ENCODE peak calls at places on chromosomes 3 and 15, in six cellular contexts. V is cardiac fibroblast, U is upper lobe of right lung, I is fibroblast of lung, K is PC-3, M is GM12865. N is an unnamed sample.

GRCh38 chr3:16338999-16339398 is 74.0 kb downstream of the OXNAD1 start:
- DNase-seq in V (peak), U (no peak), I (peak), K (peak), M (peak), N (peak)

GRCh38 chr15:64046347-64047153 is at the start of gene DAPK2:
- DNase-seq in V (peak), U (peak), I (peak), K (peak), M (peak), N (peak)

GRCh38 chr3:128879125-128879969 is at the start of gene ACAD9:
- DNase-seq in V (peak), U (peak), I (peak), K (peak), M (peak), N (peak)

GRCh38 chr3:70740872-70741271 is 428.4 kb upstream of the MDFIC2 start:
- DNase-seq in V (no peak), U (no peak), I (no peak), K (no peak), M (no peak), N (no peak)

GRCh38 chr15:58684036-58684700 is 65.3 kb downstream of the ADAM10 start:
- DNase-seq in V (no peak), U (no peak), I (peak), K (no peak), M (no peak), N (no peak)

GRCh38 chr3:30273304-30274072 is 332.9 kb upstream of the TGFBR2 start:
- DNase-seq in V (no peak), U (no peak), I (peak), K (no peak), M (no peak), N (peak)

GRCh38 chr3:45666729-45667440 is 22.3 kb upstream of the SACM1L start:
- DNase-seq in V (peak), U (no peak), I (peak), K (peak), M (no peak), N (peak)

GRCh38 chr3:89584398-89584797 is 477.0 kb downstream of the EPHA3 start:
- DNase-seq in V (no peak), U (no peak), I (no peak), K (peak), M (no peak), N (peak)

DNA sequence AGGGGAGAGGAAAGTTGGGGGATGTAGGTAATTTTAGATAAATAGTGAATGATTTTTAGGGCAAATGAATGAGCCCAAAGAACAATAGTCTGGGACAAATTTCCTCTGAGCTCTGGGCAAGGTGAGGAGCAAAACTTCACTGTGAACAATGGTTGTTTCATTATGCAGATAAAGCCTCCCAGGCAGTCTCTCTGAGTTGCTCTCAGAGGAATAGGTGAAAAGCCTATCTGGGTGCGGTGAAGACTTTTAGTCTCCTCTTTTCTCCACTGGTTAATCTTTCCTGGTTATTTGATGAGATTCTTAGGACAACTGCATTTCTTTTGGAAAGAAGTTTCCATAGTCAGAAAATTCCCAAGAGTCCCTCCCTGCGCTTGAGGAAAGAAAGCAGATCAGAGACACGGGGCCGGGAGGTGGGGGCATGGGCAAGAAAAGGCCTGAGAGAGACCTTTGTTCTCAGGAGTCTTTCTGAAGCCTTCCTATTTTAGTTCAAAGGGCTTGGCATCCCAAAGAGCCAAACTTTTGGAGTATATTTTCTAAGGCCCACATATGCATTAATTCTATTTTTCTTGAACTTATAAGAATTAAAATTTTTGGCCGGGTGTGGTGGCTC is 353.6 kb upstream of the SLCO3A1 start:
- DNase-seq in V (no peak), U (no peak), I (no peak), K (no peak), M (no peak), N (no peak)
- H3K4me3 ChIP-seq in V (no peak), U (no peak), I (no peak), K (no peak), M (no peak), N (no peak)

GRCh38 chr15:67838789-67839332 is 984 bp downstream of the RNU6-1 start:
- DNase-seq in V (peak), U (peak), I (peak), K (peak), M (no peak), N (peak)
- TF ChIP-seq CTCF in V (no peak), U (no peak), I (peak), K (no peak), M (no peak), N (no peak)

GRCh38 chr3:72483554-72484104 is 364.6 kb downstream of the SHQ1 start:
- DNase-seq in V (no peak), U (no peak), I (no peak), K (no peak), M (no peak), N (no peak)
- H3K4me3 ChIP-seq in V (no peak), U (peak), I (no peak), K (peak), M (no peak), N (no peak)

GRCh38 chr15:93018574-93018973 is 70.4 kb downstream of the RGMA start:
- DNase-seq in V (peak), U (no peak), I (no peak), K (no peak), M (no peak), N (peak)
- TF ChIP-seq CTCF in V (peak), U (peak), I (peak), K (peak), M (no peak), N (no peak)

DNA sequence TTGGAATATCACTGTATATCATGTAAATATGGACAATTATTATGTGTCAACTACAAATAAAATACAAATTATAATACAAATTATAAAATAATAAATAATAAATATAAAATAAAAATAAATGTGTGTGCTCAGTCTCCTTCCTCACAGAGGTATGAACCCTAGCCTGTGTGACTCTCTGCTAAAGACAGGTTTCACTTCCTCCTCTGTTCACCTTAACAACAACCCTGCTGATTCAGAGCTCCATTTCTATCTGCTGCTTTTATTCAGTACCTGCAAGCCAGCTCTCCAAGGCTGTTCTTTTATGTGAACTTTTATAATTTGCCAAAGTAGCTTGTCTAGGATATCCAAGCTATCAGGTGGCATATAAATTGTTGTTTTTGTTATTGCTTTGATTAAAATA is 610.7 kb upstream of the GRM7 start:
- DNase-seq in V (no peak), U (no peak), I (no peak), K (no peak), M (peak), N (no peak)
- H3K4me3 ChIP-seq in V (no peak), U (no peak), I (no peak), K (no peak), M (peak), N (no peak)

GRCh38 chr15:33283603-33284002 is 27.2 kb upstream of the RYR3 start:
- DNase-seq in V (no peak), U (no peak), I (no peak), K (no peak), M (no peak), N (no peak)

GRCh38 chr15:33282226-33283020 is 28.3 kb upstream of the RYR3 start:
- DNase-seq in V (no peak), U (no peak), I (no peak), K (no peak), M (no peak), N (no peak)

GRCh38 chr15:33277689-33278088 is 33.1 kb upstream of the RYR3 start:
- DNase-seq in V (no peak), U (no peak), I (no peak), K (no peak), M (no peak), N (no peak)

GRCh38 chr15:33279613-33280205 is 31.1 kb upstream of the RYR3 start:
- DNase-seq in V (no peak), U (no peak), I (peak), K (peak), M (no peak), N (peak)

DNA sequence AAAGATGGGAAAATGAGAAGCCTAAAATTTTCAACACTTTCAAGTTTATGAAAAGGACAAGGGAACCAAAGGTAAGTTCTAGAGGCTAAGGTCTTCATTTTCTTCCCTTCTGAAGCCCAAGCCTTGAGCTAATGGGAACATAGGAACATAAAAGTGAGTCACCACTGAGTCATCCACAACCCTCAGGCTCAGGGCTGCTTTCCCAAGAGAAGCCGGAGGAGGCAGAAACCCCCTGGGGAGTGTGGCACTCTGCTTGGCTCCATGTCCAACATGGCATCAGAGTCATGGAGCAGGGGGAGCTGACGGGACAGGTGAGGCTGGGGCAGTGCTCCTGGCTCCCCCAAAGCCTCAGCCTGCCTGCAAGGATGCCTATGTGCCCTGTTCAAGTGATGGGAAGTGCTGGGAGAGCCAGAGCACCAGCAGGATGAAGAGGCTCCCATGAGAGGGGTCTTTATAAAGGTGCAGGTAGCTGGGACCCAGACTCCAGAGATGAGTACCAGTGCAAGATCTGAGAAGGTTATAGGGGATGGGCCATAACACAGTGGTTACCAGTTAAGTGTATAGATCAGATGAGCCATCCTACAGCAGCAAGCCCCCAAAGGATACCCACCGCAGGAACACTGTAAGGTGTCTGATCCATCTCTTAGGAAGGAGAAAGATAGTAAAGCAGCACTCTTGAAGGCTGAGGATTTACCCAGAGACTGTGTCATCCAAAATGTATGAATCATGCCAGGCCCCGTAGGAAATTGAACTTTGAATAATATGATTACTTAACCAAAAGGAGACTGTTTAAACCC is 31.8 kb upstream of the RYR3 start:
- DNase-seq in V (peak), U (no peak), I (peak), K (peak), M (no peak), N (peak)
- TF ChIP-seq CTCF in V (peak), U (no peak), I (peak), K (peak), M (no peak), N (no peak)

DNA sequence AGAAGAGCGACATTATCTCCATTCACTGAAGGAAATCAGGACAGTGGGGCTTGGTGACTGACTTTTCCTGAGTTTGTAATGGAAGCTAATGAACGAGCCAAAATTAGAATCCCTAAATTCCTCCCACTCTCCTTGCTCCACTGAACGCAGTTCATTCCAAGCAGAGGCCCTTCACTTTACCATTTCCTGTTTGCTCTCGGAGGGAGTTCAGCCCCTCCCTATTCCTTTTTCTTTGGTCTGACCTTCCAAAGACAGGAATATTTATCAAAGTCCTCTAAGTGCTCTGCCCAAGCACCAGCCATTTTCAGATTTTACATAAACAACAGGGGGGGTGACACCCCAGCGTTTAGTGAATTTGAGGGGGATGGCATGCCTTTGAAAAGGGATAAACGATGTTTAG is 24.0 kb upstream of the PTPRG start:
- DNase-seq in V (peak), U (no peak), I (peak), K (no peak), M (no peak), N (no peak)
- H3K4me3 ChIP-seq in V (no peak), U (no peak), I (no peak), K (no peak), M (no peak), N (no peak)

GRCh38 chr3:63869929-63870328 is 6.3 kb downstream of the ATXN7 start:
- DNase-seq in V (no peak), U (no peak), I (no peak), K (no peak), M (no peak), N (no peak)

GRCh38 chr3:63867225-63867624 is 3.6 kb downstream of the ATXN7 start:
- DNase-seq in V (no peak), U (no peak), I (no peak), K (no peak), M (no peak), N (no peak)

GRCh38 chr3:63874769-63875168 is 11.1 kb downstream of the ATXN7 start:
- DNase-seq in V (no peak), U (no peak), I (no peak), K (no peak), M (peak), N (no peak)

GRCh38 chr3:63872135-63872924 is 8.7 kb downstream of the ATXN7 start:
- DNase-seq in V (peak), U (no peak), I (peak), K (peak), M (no peak), N (peak)

GRCh38 chr3:63870606-63871005 is 6.9 kb downstream of the ATXN7 start:
- DNase-seq in V (no peak), U (no peak), I (no peak), K (no peak), M (no peak), N (no peak)
- TF ChIP-seq CTCF in V (no peak), U (no peak), I (no peak), K (no peak), M (no peak), N (no peak)

DNA sequence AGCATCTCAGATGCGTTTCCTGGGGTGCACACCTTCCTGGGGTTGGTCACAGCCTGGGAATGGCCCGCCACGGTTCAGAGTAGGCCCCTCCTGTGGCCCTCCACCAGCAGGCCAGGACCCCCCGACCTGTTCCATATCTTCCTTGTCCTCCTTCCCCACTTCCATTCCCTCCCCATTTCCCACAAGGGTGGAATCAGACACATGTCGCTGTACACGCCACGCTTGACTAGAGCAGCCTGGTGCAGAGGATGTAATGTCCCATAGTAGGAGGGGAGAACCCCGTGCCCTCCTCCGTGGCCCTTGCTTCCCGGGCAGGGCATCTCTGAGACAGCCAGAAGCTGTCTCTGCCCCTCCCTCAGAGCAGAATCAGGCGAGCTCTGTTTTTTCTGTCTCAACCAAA is 36.3 kb upstream of the PRR23E start:
- DNase-seq in V (no peak), U (peak), I (no peak), K (no peak), M (no peak), N (no peak)
- H3K4me3 ChIP-seq in V (no peak), U (no peak), I (no peak), K (no peak), M (no peak), N (no peak)

GRCh38 chr3:20352547-20353164 is 166.7 kb upstream of the SGO1 start:
- DNase-seq in V (peak), U (no peak), I (peak), K (no peak), M (no peak), N (peak)

GRCh38 chr3:20350449-20350848 is 164.4 kb upstream of the SGO1 start:
- DNase-seq in V (no peak), U (no peak), I (no peak), K (no peak), M (no peak), N (no peak)

DNA sequence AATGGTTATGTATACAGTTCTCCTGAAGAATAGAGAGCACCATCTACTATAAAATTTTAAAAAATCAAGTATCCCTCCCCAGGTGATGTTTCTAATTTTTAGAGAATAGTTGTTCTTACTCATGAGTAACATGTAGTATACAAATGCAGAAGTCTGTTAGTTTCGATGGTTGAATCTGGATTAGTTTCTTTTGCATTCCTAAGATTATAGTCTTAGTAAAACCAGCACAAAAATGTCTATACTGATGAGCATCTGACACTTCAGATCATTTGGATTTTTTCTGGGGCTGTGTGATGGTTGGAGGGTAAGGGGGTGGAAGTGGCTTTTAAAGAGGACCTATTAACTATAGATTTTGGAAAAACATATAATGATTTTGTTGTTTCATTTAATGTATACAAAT is 167.3 kb upstream of the SGO1 start:
- DNase-seq in V (no peak), U (no peak), I (no peak), K (no peak), M (no peak), N (no peak)
- TF ChIP-seq CTCF in V (no peak), U (no peak), I (no peak), K (no peak), M (no peak), N (no peak)

N was measured in foreskin fibroblast.